ENCODE peak calls at places on chromosome 2, in seven cellular contexts. One of them, this sample, is unnamed.

GRCh38 chr2:233414777-233415570 is 60.7 kb downstream of the DGKD start:
- DNase-seq in Ammon's horn: no peak
- DNase-seq in mammary epithelial cell: peak; percentile 66
- DNase-seq in Kasumi-1: no peak
- DNase-seq in hypothalamus: peak; percentile 61
- DNase-seq in GM04504: no peak
- DNase-seq in sciatic nerve: no peak
- DNase-seq in this sample: no peak

GRCh38 chr2:230642966-230643365 is 69.7 kb upstream of the CAB39 start:
- DNase-seq in GM04504: no peak
- DNase-seq in Ammon's horn: no peak
- DNase-seq in sciatic nerve: no peak
- DNase-seq in hypothalamus: no peak
- DNase-seq in Kasumi-1: no peak
- DNase-seq in mammary epithelial cell: no peak
- DNase-seq in this sample: no peak

GRCh38 chr2:234500394-234501006 is 3.6 kb upstream of the ARL4C start:
- DNase-seq in GM04504: no peak
- DNase-seq in hypothalamus: no peak
- DNase-seq in Ammon's horn: peak; percentile 72
- DNase-seq in mammary epithelial cell: peak; percentile 47
- DNase-seq in Kasumi-1: no peak
- DNase-seq in sciatic nerve: peak; percentile 66
- DNase-seq in this sample: no peak

GRCh38 chr2:21422050-21422449 is 298.3 kb downstream of the TDRD15 start:
- DNase-seq in Kasumi-1: no peak
- DNase-seq in Ammon's horn: no peak
- DNase-seq in mammary epithelial cell: no peak
- DNase-seq in GM04504: no peak
- DNase-seq in sciatic nerve: no peak
- DNase-seq in hypothalamus: no peak
- DNase-seq in this sample: no peak

GRCh38 chr2:160279813-160280465 is 79.9 kb upstream of the ITGB6 start:
- DNase-seq in Ammon's horn: no peak
- DNase-seq in mammary epithelial cell: peak; percentile 75
- DNase-seq in hypothalamus: no peak
- DNase-seq in Kasumi-1: no peak
- DNase-seq in GM04504: no peak
- DNase-seq in sciatic nerve: no peak
- DNase-seq in this sample: no peak

GRCh38 chr2:215851091-215851490 is 162.3 kb downstream of the MREG start:
- DNase-seq in mammary epithelial cell: no peak
- DNase-seq in GM04504: no peak
- DNase-seq in sciatic nerve: no peak
- DNase-seq in Kasumi-1: no peak
- DNase-seq in Ammon's horn: no peak
- DNase-seq in hypothalamus: no peak
- DNase-seq in this sample: no peak

GRCh38 chr2:46657042-46657504 is 177.7 kb downstream of the TMEM247 start:
- DNase-seq in sciatic nerve: no peak
- DNase-seq in Ammon's horn: no peak
- DNase-seq in Kasumi-1: peak; percentile 60
- DNase-seq in mammary epithelial cell: peak; percentile 25
- DNase-seq in hypothalamus: no peak
- DNase-seq in GM04504: no peak
- DNase-seq in this sample: peak; percentile 76

GRCh38 chr2:122451040-122451439 is 695.6 kb downstream of the TSN start:
- DNase-seq in mammary epithelial cell: peak; percentile 42
- DNase-seq in sciatic nerve: no peak
- DNase-seq in Ammon's horn: peak; percentile 4
- DNase-seq in GM04504: peak; percentile 2
- DNase-seq in Kasumi-1: peak; percentile 80
- DNase-seq in hypothalamus: no peak
- DNase-seq in this sample: no peak

GRCh38 chr2:62319061-62319460 is 123.1 kb downstream of the B3GNT2 start:
- DNase-seq in hypothalamus: no peak
- DNase-seq in mammary epithelial cell: no peak
- DNase-seq in Ammon's horn: no peak
- DNase-seq in Kasumi-1: no peak
- DNase-seq in sciatic nerve: no peak
- DNase-seq in GM04504: no peak
- DNase-seq in this sample: peak; percentile 49

GRCh38 chr2:167986223-167986622 is 261.2 kb downstream of the STK39 start:
- DNase-seq in mammary epithelial cell: no peak
- DNase-seq in Kasumi-1: no peak
- DNase-seq in sciatic nerve: no peak
- DNase-seq in hypothalamus: no peak
- DNase-seq in Ammon's horn: no peak
- DNase-seq in GM04504: no peak
- DNase-seq in this sample: no peak

GRCh38 chr2:168278424-168278888 is 31.1 kb upstream of the STK39 start:
- DNase-seq in hypothalamus: no peak
- DNase-seq in sciatic nerve: no peak
- DNase-seq in GM04504: peak; percentile 27
- DNase-seq in Ammon's horn: no peak
- DNase-seq in mammary epithelial cell: peak; percentile 88
- DNase-seq in Kasumi-1: no peak
- DNase-seq in this sample: no peak

GRCh38 chr2:197500503-197501179 is 462 bp downstream of the HSPE1 start:
- DNase-seq in Kasumi-1: no peak
- DNase-seq in Ammon's horn: peak; percentile 17
- DNase-seq in GM04504: no peak
- DNase-seq in sciatic nerve: no peak
- DNase-seq in hypothalamus: no peak
- DNase-seq in mammary epithelial cell: peak; percentile 18
- DNase-seq in this sample: no peak

GRCh38 chr2:101032100-101032776 is 30.1 kb downstream of the RPL31 start:
- DNase-seq in Ammon's horn: no peak
- DNase-seq in hypothalamus: no peak
- DNase-seq in GM04504: no peak
- DNase-seq in Kasumi-1: no peak
- DNase-seq in sciatic nerve: no peak
- DNase-seq in mammary epithelial cell: no peak
- DNase-seq in this sample: no peak

GRCh38 chr2:217918220-217919024 is 84.4 kb downstream of the TNS1 start:
- DNase-seq in mammary epithelial cell: no peak
- DNase-seq in Ammon's horn: peak; percentile 48
- DNase-seq in Kasumi-1: no peak
- DNase-seq in hypothalamus: no peak
- DNase-seq in sciatic nerve: no peak
- DNase-seq in GM04504: no peak
- DNase-seq in this sample: peak; percentile 63

GRCh38 chr2:201643216-201643651 is at the start of gene TMEM237:
- DNase-seq in Ammon's horn: peak; percentile 67
- DNase-seq in GM04504: no peak
- DNase-seq in hypothalamus: no peak
- DNase-seq in sciatic nerve: no peak
- DNase-seq in Kasumi-1: peak; percentile 34
- DNase-seq in mammary epithelial cell: peak; percentile 63
- DNase-seq in this sample: no peak

GRCh38 chr2:36485521-36485920 is 112.4 kb downstream of the FEZ2 start:
- DNase-seq in mammary epithelial cell: peak; percentile 42
- DNase-seq in Ammon's horn: no peak
- DNase-seq in Kasumi-1: no peak
- DNase-seq in sciatic nerve: no peak
- DNase-seq in GM04504: peak; percentile 57
- DNase-seq in hypothalamus: no peak
- DNase-seq in this sample: no peak

GRCh38 chr2:148887349-148888002 is 12.4 kb downstream of the KIF5C start:
- DNase-seq in sciatic nerve: no peak
- DNase-seq in mammary epithelial cell: no peak
- DNase-seq in Kasumi-1: no peak
- DNase-seq in GM04504: no peak
- DNase-seq in Ammon's horn: no peak
- DNase-seq in hypothalamus: no peak
- DNase-seq in this sample: no peak

GRCh38 chr2:47488870-47489584 is 86.1 kb downstream of the MSH2 start:
- DNase-seq in Ammon's horn: peak; percentile 42
- DNase-seq in sciatic nerve: no peak
- DNase-seq in GM04504: peak; percentile 60
- DNase-seq in mammary epithelial cell: peak; percentile 90
- DNase-seq in hypothalamus: no peak
- DNase-seq in Kasumi-1: no peak
- DNase-seq in this sample: no peak

GRCh38 chr2:161990741-161991140 is 83.3 kb downstream of the DPP4 start:
- DNase-seq in GM04504: peak; percentile 58
- DNase-seq in mammary epithelial cell: peak; percentile 81
- DNase-seq in Ammon's horn: no peak
- DNase-seq in sciatic nerve: no peak
- DNase-seq in Kasumi-1: no peak
- DNase-seq in hypothalamus: no peak
- DNase-seq in this sample: no peak

GRCh38 chr2:233981574-233982420 is 64.6 kb downstream of the TRPM8 start:
- DNase-seq in sciatic nerve: no peak
- DNase-seq in Ammon's horn: no peak
- DNase-seq in mammary epithelial cell: no peak
- DNase-seq in GM04504: no peak
- DNase-seq in Kasumi-1: no peak
- DNase-seq in hypothalamus: no peak
- DNase-seq in this sample: no peak

GRCh38 chr2:66522591-66523379 is 87.9 kb downstream of the MEIS1 start:
- DNase-seq in Kasumi-1: no peak
- DNase-seq in sciatic nerve: no peak
- DNase-seq in mammary epithelial cell: no peak
- DNase-seq in hypothalamus: no peak
- DNase-seq in GM04504: no peak
- DNase-seq in Ammon's horn: no peak
- DNase-seq in this sample: no peak

GRCh38 chr2:234278556-234279286 is 218.2 kb downstream of the ARL4C start:
- DNase-seq in sciatic nerve: no peak
- DNase-seq in GM04504: no peak
- DNase-seq in Kasumi-1: no peak
- DNase-seq in hypothalamus: no peak
- DNase-seq in Ammon's horn: no peak
- DNase-seq in mammary epithelial cell: no peak
- DNase-seq in this sample: no peak

GRCh38 chr2:102276549-102277201 is 34.7 kb upstream of the IL1RL1 start:
- DNase-seq in sciatic nerve: no peak
- DNase-seq in Kasumi-1: no peak
- DNase-seq in GM04504: no peak
- DNase-seq in hypothalamus: no peak
- DNase-seq in Ammon's horn: no peak
- DNase-seq in mammary epithelial cell: no peak
- DNase-seq in this sample: no peak

GRCh38 chr2:45494275-45494977 is 116.6 kb downstream of the SRBD1 start:
- DNase-seq in mammary epithelial cell: peak; percentile 33
- DNase-seq in Kasumi-1: peak; percentile 83
- DNase-seq in hypothalamus: no peak
- DNase-seq in Ammon's horn: peak; percentile 79
- DNase-seq in GM04504: peak; percentile 36
- DNase-seq in sciatic nerve: no peak
- DNase-seq in this sample: no peak

GRCh38 chr2:164655750-164656149 is 34.5 kb upstream of the GRB14 start:
- DNase-seq in mammary epithelial cell: no peak
- DNase-seq in Kasumi-1: no peak
- DNase-seq in GM04504: no peak
- DNase-seq in Ammon's horn: peak; percentile 17
- DNase-seq in hypothalamus: no peak
- DNase-seq in sciatic nerve: no peak
- DNase-seq in this sample: no peak

GRCh38 chr2:56474412-56475158 is 290.8 kb downstream of the CCDC85A start:
- DNase-seq in mammary epithelial cell: no peak
- DNase-seq in hypothalamus: no peak
- DNase-seq in Ammon's horn: no peak
- DNase-seq in sciatic nerve: no peak
- DNase-seq in Kasumi-1: no peak
- DNase-seq in GM04504: peak; percentile 67
- DNase-seq in this sample: no peak

GRCh38 chr2:211457325-211457724 is 900.9 kb downstream of the CPS1 start:
- DNase-seq in Ammon's horn: no peak
- DNase-seq in sciatic nerve: no peak
- DNase-seq in mammary epithelial cell: no peak
- DNase-seq in Kasumi-1: no peak
- DNase-seq in hypothalamus: no peak
- DNase-seq in GM04504: no peak
- DNase-seq in this sample: no peak

GRCh38 chr2:107132746-107133145 is 246.8 kb upstream of the ST6GAL2 start:
- DNase-seq in hypothalamus: no peak
- DNase-seq in Ammon's horn: no peak
- DNase-seq in Kasumi-1: no peak
- DNase-seq in sciatic nerve: no peak
- DNase-seq in mammary epithelial cell: no peak
- DNase-seq in GM04504: no peak
- DNase-seq in this sample: no peak

GRCh38 chr2:203648273-203648672 is 58.2 kb upstream of the CD28 start:
- DNase-seq in mammary epithelial cell: no peak
- DNase-seq in Ammon's horn: no peak
- DNase-seq in Kasumi-1: no peak
- DNase-seq in hypothalamus: no peak
- DNase-seq in GM04504: no peak
- DNase-seq in sciatic nerve: no peak
- DNase-seq in this sample: no peak

GRCh38 chr2:162061021-162061420 is 13.0 kb downstream of the DPP4 start:
- DNase-seq in mammary epithelial cell: no peak
- DNase-seq in sciatic nerve: no peak
- DNase-seq in Kasumi-1: no peak
- DNase-seq in GM04504: no peak
- DNase-seq in hypothalamus: no peak
- DNase-seq in Ammon's horn: no peak
- DNase-seq in this sample: no peak

GRCh38 chr2:83991992-83992391 is 467.1 kb downstream of the SUCLG1 start:
- DNase-seq in mammary epithelial cell: peak; percentile 58
- DNase-seq in Kasumi-1: no peak
- DNase-seq in hypothalamus: no peak
- DNase-seq in sciatic nerve: no peak
- DNase-seq in Ammon's horn: no peak
- DNase-seq in GM04504: peak; percentile 4
- DNase-seq in this sample: no peak

GRCh38 chr2:135952891-135953290 is 32.5 kb downstream of the DARS1 start:
- DNase-seq in Kasumi-1: no peak
- DNase-seq in mammary epithelial cell: no peak
- DNase-seq in hypothalamus: no peak
- DNase-seq in GM04504: no peak
- DNase-seq in Ammon's horn: no peak
- DNase-seq in sciatic nerve: no peak
- DNase-seq in this sample: no peak

GRCh38 chr2:231515603-231516002 is 14.6 kb downstream of the NMUR1 start:
- DNase-seq in Kasumi-1: no peak
- DNase-seq in sciatic nerve: no peak
- DNase-seq in mammary epithelial cell: no peak
- DNase-seq in GM04504: no peak
- DNase-seq in hypothalamus: no peak
- DNase-seq in Ammon's horn: no peak
- DNase-seq in this sample: no peak

GRCh38 chr2:119435953-119436297 is 4.3 kb downstream of the TMEM37 start:
- DNase-seq in mammary epithelial cell: no peak
- DNase-seq in hypothalamus: no peak
- DNase-seq in Ammon's horn: no peak
- DNase-seq in GM04504: no peak
- DNase-seq in sciatic nerve: no peak
- DNase-seq in Kasumi-1: no peak
- DNase-seq in this sample: no peak

GRCh38 chr2:44077942-44078511 is 82.2 kb upstream of the LRPPRC start:
- DNase-seq in mammary epithelial cell: no peak
- DNase-seq in sciatic nerve: no peak
- DNase-seq in Kasumi-1: no peak
- DNase-seq in GM04504: no peak
- DNase-seq in hypothalamus: no peak
- DNase-seq in Ammon's horn: no peak
- DNase-seq in this sample: no peak

GRCh38 chr2:237692601-237693079 is 65.3 kb downstream of the LRRFIP1 start:
- DNase-seq in GM04504: no peak
- DNase-seq in Kasumi-1: no peak
- DNase-seq in hypothalamus: no peak
- DNase-seq in sciatic nerve: no peak
- DNase-seq in Ammon's horn: no peak
- DNase-seq in mammary epithelial cell: no peak
- DNase-seq in this sample: peak; percentile 65

GRCh38 chr2:236365258-236366048 is 101.2 kb upstream of the ASB18 start:
- DNase-seq in Ammon's horn: no peak
- DNase-seq in mammary epithelial cell: no peak
- DNase-seq in sciatic nerve: no peak
- DNase-seq in hypothalamus: no peak
- DNase-seq in GM04504: no peak
- DNase-seq in Kasumi-1: no peak
- DNase-seq in this sample: no peak